ENCODE peak calls at places on chromosomes 6 and 20, in nine cellular contexts. One of them, this sample, is unnamed.

GRCh38 chr20:52083627-52084232 is 107.8 kb downstream of the ZFP64 start:
- DNase-seq in bronchial epithelial cell: peak; percentile 61
- DNase-seq in CD8-positive, alpha-beta T cell: peak; percentile 39
- DNase-seq in NCI-H2029 treated with DMSO at 0.1 percent for 48 hours: no peak
- DNase-seq in HTR-8/SVneo: peak; percentile 87
- DNase-seq in dorsolateral prefrontal cortex: peak; percentile 66
- DNase-seq in GM04504: peak; percentile 42
- DNase-seq in cardiac septum: no peak
- DNase-seq in cardiac muscle cell: peak; percentile 81
- DNase-seq in this sample: peak; percentile 59

GRCh38 chr20:56860413-56860812 is 231.3 kb downstream of the TFAP2C start:
- DNase-seq in bronchial epithelial cell: no peak
- DNase-seq in CD8-positive, alpha-beta T cell: no peak
- DNase-seq in NCI-H2029 treated with DMSO at 0.1 percent for 48 hours: no peak
- DNase-seq in HTR-8/SVneo: no peak
- DNase-seq in dorsolateral prefrontal cortex: no peak
- DNase-seq in GM04504: peak; percentile 23
- DNase-seq in cardiac septum: no peak
- DNase-seq in cardiac muscle cell: peak; percentile 38
- DNase-seq in this sample: no peak

GRCh38 chr20:5652626-5653573 is 97.3 kb upstream of the SHLD1 start:
- DNase-seq in bronchial epithelial cell: peak; percentile 96
- DNase-seq in CD8-positive, alpha-beta T cell: no peak
- DNase-seq in NCI-H2029 treated with DMSO at 0.1 percent for 48 hours: no peak
- DNase-seq in HTR-8/SVneo: peak; percentile 67
- DNase-seq in dorsolateral prefrontal cortex: no peak
- DNase-seq in GM04504: no peak
- DNase-seq in cardiac septum: peak; percentile 61
- DNase-seq in cardiac muscle cell: peak; percentile 64
- DNase-seq in this sample: no peak

GRCh38 chr6:1606533-1607235 is 3.0 kb upstream of the FOXC1 start:
- DNase-seq in bronchial epithelial cell: no peak
- DNase-seq in CD8-positive, alpha-beta T cell: no peak
- DNase-seq in NCI-H2029 treated with DMSO at 0.1 percent for 48 hours: no peak
- DNase-seq in HTR-8/SVneo: no peak
- DNase-seq in dorsolateral prefrontal cortex: no peak
- DNase-seq in GM04504: no peak
- DNase-seq in cardiac septum: no peak
- DNase-seq in cardiac muscle cell: no peak
- DNase-seq in this sample: no peak

GRCh38 chr6:141562181-141562800 is 570.4 kb upstream of the GJE1 start:
- DNase-seq in bronchial epithelial cell: no peak
- DNase-seq in CD8-positive, alpha-beta T cell: peak; percentile 18
- DNase-seq in NCI-H2029 treated with DMSO at 0.1 percent for 48 hours: peak; percentile 45
- DNase-seq in HTR-8/SVneo: no peak
- DNase-seq in dorsolateral prefrontal cortex: peak; percentile 4
- DNase-seq in GM04504: no peak
- DNase-seq in cardiac septum: no peak
- DNase-seq in cardiac muscle cell: peak; percentile 43
- DNase-seq in this sample: no peak

GRCh38 chr6:56753801-56754200 is 111.1 kb upstream of the DST start:
- DNase-seq in bronchial epithelial cell: no peak
- DNase-seq in CD8-positive, alpha-beta T cell: no peak
- DNase-seq in NCI-H2029 treated with DMSO at 0.1 percent for 48 hours: no peak
- DNase-seq in HTR-8/SVneo: no peak
- DNase-seq in dorsolateral prefrontal cortex: no peak
- DNase-seq in GM04504: no peak
- DNase-seq in cardiac septum: no peak
- DNase-seq in cardiac muscle cell: no peak
- DNase-seq in this sample: no peak

GRCh38 chr6:34085453-34086170 is 60.3 kb downstream of the GRM4 start:
- DNase-seq in bronchial epithelial cell: no peak
- DNase-seq in CD8-positive, alpha-beta T cell: no peak
- DNase-seq in NCI-H2029 treated with DMSO at 0.1 percent for 48 hours: no peak
- DNase-seq in HTR-8/SVneo: no peak
- DNase-seq in dorsolateral prefrontal cortex: no peak
- DNase-seq in GM04504: no peak
- DNase-seq in cardiac septum: no peak
- DNase-seq in cardiac muscle cell: no peak
- DNase-seq in this sample: no peak

GRCh38 chr6:36340671-36341454 is 4.2 kb upstream of the BNIP5 start:
- DNase-seq in bronchial epithelial cell: peak; percentile 38
- DNase-seq in CD8-positive, alpha-beta T cell: peak; percentile 66
- DNase-seq in NCI-H2029 treated with DMSO at 0.1 percent for 48 hours: peak; percentile 18
- DNase-seq in HTR-8/SVneo: peak; percentile 81
- DNase-seq in dorsolateral prefrontal cortex: peak; percentile 72
- DNase-seq in GM04504: no peak
- DNase-seq in cardiac septum: peak; percentile 91
- DNase-seq in cardiac muscle cell: peak; percentile 95
- DNase-seq in this sample: peak; percentile 42

GRCh38 chr20:35718972-35719635 is 19.9 kb downstream of the ROMO1 start:
- DNase-seq in bronchial epithelial cell: no peak
- DNase-seq in CD8-positive, alpha-beta T cell: no peak
- DNase-seq in NCI-H2029 treated with DMSO at 0.1 percent for 48 hours: no peak
- DNase-seq in HTR-8/SVneo: no peak
- DNase-seq in dorsolateral prefrontal cortex: no peak
- DNase-seq in GM04504: no peak
- DNase-seq in cardiac septum: no peak
- DNase-seq in cardiac muscle cell: no peak
- DNase-seq in this sample: no peak

GRCh38 chr6:144248470-144249301 is 36.4 kb upstream of the UTRN start:
- DNase-seq in bronchial epithelial cell: no peak
- DNase-seq in CD8-positive, alpha-beta T cell: no peak
- DNase-seq in NCI-H2029 treated with DMSO at 0.1 percent for 48 hours: no peak
- DNase-seq in HTR-8/SVneo: no peak
- DNase-seq in dorsolateral prefrontal cortex: no peak
- DNase-seq in GM04504: peak; percentile 50
- DNase-seq in cardiac septum: no peak
- DNase-seq in cardiac muscle cell: peak; percentile 79
- DNase-seq in this sample: no peak

GRCh38 chr6:14366880-14367279 is 249.3 kb downstream of the CD83 start:
- DNase-seq in bronchial epithelial cell: no peak
- DNase-seq in CD8-positive, alpha-beta T cell: no peak
- DNase-seq in NCI-H2029 treated with DMSO at 0.1 percent for 48 hours: no peak
- DNase-seq in HTR-8/SVneo: no peak
- DNase-seq in dorsolateral prefrontal cortex: no peak
- DNase-seq in GM04504: no peak
- DNase-seq in cardiac septum: no peak
- DNase-seq in cardiac muscle cell: peak; percentile 4
- DNase-seq in this sample: no peak

GRCh38 chr6:37134622-37135191 is 35.2 kb upstream of the PIM1 start:
- DNase-seq in bronchial epithelial cell: peak; percentile 99
- DNase-seq in CD8-positive, alpha-beta T cell: peak; percentile 30
- DNase-seq in NCI-H2029 treated with DMSO at 0.1 percent for 48 hours: no peak
- DNase-seq in HTR-8/SVneo: peak; percentile 90
- DNase-seq in dorsolateral prefrontal cortex: no peak
- DNase-seq in GM04504: peak; percentile 95
- DNase-seq in cardiac septum: no peak
- DNase-seq in cardiac muscle cell: peak; percentile 93
- DNase-seq in this sample: no peak

GRCh38 chr20:62741701-62742491 is 33.3 kb downstream of the NTSR1 start:
- DNase-seq in bronchial epithelial cell: no peak
- DNase-seq in CD8-positive, alpha-beta T cell: peak; percentile 10
- DNase-seq in NCI-H2029 treated with DMSO at 0.1 percent for 48 hours: no peak
- DNase-seq in HTR-8/SVneo: no peak
- DNase-seq in dorsolateral prefrontal cortex: no peak
- DNase-seq in GM04504: no peak
- DNase-seq in cardiac septum: peak; percentile 24
- DNase-seq in cardiac muscle cell: no peak
- DNase-seq in this sample: no peak

GRCh38 chr6:36656441-36656840 is 22.1 kb upstream of the CDKN1A start:
- DNase-seq in bronchial epithelial cell: peak; percentile 39
- DNase-seq in CD8-positive, alpha-beta T cell: no peak
- DNase-seq in NCI-H2029 treated with DMSO at 0.1 percent for 48 hours: no peak
- DNase-seq in HTR-8/SVneo: no peak
- DNase-seq in dorsolateral prefrontal cortex: no peak
- DNase-seq in GM04504: no peak
- DNase-seq in cardiac septum: no peak
- DNase-seq in cardiac muscle cell: no peak
- DNase-seq in this sample: no peak

GRCh38 chr6:47651505-47651944 is 46.9 kb upstream of the ADGRF4 start:
- DNase-seq in bronchial epithelial cell: peak; percentile 81
- DNase-seq in CD8-positive, alpha-beta T cell: no peak
- DNase-seq in NCI-H2029 treated with DMSO at 0.1 percent for 48 hours: no peak
- DNase-seq in HTR-8/SVneo: no peak
- DNase-seq in dorsolateral prefrontal cortex: no peak
- DNase-seq in GM04504: no peak
- DNase-seq in cardiac septum: no peak
- DNase-seq in cardiac muscle cell: peak; percentile 63
- DNase-seq in this sample: no peak

GRCh38 chr20:13458860-13459451 is 179.8 kb downstream of the TASP1 start:
- DNase-seq in bronchial epithelial cell: peak; percentile 42
- DNase-seq in CD8-positive, alpha-beta T cell: no peak
- DNase-seq in NCI-H2029 treated with DMSO at 0.1 percent for 48 hours: peak; percentile 10
- DNase-seq in HTR-8/SVneo: peak; percentile 33
- DNase-seq in dorsolateral prefrontal cortex: no peak
- DNase-seq in GM04504: no peak
- DNase-seq in cardiac septum: no peak
- DNase-seq in cardiac muscle cell: peak; percentile 66
- DNase-seq in this sample: no peak

GRCh38 chr6:133159269-133159795 is 81.8 kb upstream of the EYA4 start:
- DNase-seq in bronchial epithelial cell: peak; percentile 21
- DNase-seq in CD8-positive, alpha-beta T cell: no peak
- DNase-seq in NCI-H2029 treated with DMSO at 0.1 percent for 48 hours: no peak
- DNase-seq in HTR-8/SVneo: no peak
- DNase-seq in dorsolateral prefrontal cortex: no peak
- DNase-seq in GM04504: no peak
- DNase-seq in cardiac septum: no peak
- DNase-seq in cardiac muscle cell: no peak
- DNase-seq in this sample: no peak

GRCh38 chr6:34773906-34774305 is 16.6 kb downstream of the SNRPC start:
- DNase-seq in bronchial epithelial cell: no peak
- DNase-seq in CD8-positive, alpha-beta T cell: no peak
- DNase-seq in NCI-H2029 treated with DMSO at 0.1 percent for 48 hours: no peak
- DNase-seq in HTR-8/SVneo: no peak
- DNase-seq in dorsolateral prefrontal cortex: no peak
- DNase-seq in GM04504: no peak
- DNase-seq in cardiac septum: no peak
- DNase-seq in cardiac muscle cell: no peak
- DNase-seq in this sample: no peak

GRCh38 chr6:148502083-148502772 is 159.6 kb downstream of the SASH1 start:
- DNase-seq in bronchial epithelial cell: no peak
- DNase-seq in CD8-positive, alpha-beta T cell: no peak
- DNase-seq in NCI-H2029 treated with DMSO at 0.1 percent for 48 hours: no peak
- DNase-seq in HTR-8/SVneo: no peak
- DNase-seq in dorsolateral prefrontal cortex: no peak
- DNase-seq in GM04504: no peak
- DNase-seq in cardiac septum: no peak
- DNase-seq in cardiac muscle cell: peak; percentile 71
- DNase-seq in this sample: no peak

GRCh38 chr6:122995930-122996796 is at the start of gene CLVS2:
- DNase-seq in bronchial epithelial cell: peak; percentile 1
- DNase-seq in CD8-positive, alpha-beta T cell: no peak
- DNase-seq in NCI-H2029 treated with DMSO at 0.1 percent for 48 hours: peak; percentile 47
- DNase-seq in HTR-8/SVneo: no peak
- DNase-seq in dorsolateral prefrontal cortex: peak; percentile 59
- DNase-seq in GM04504: peak; percentile 1
- DNase-seq in cardiac septum: no peak
- DNase-seq in cardiac muscle cell: peak; percentile 37
- DNase-seq in this sample: no peak

GRCh38 chr6:37502703-37503485 is 3.2 kb upstream of the CCDC167 start:
- DNase-seq in bronchial epithelial cell: no peak
- DNase-seq in CD8-positive, alpha-beta T cell: peak; percentile 85
- DNase-seq in NCI-H2029 treated with DMSO at 0.1 percent for 48 hours: peak; percentile 48
- DNase-seq in HTR-8/SVneo: no peak
- DNase-seq in dorsolateral prefrontal cortex: no peak
- DNase-seq in GM04504: no peak
- DNase-seq in cardiac septum: no peak
- DNase-seq in cardiac muscle cell: no peak
- DNase-seq in this sample: no peak

GRCh38 chr6:138692058-138692977 is 81.3 kb upstream of the CCDC28A start:
- DNase-seq in bronchial epithelial cell: no peak
- DNase-seq in CD8-positive, alpha-beta T cell: peak; percentile 26
- DNase-seq in NCI-H2029 treated with DMSO at 0.1 percent for 48 hours: no peak
- DNase-seq in HTR-8/SVneo: peak; percentile 76
- DNase-seq in dorsolateral prefrontal cortex: peak; percentile 45
- DNase-seq in GM04504: peak; percentile 30
- DNase-seq in cardiac septum: peak; percentile 87
- DNase-seq in cardiac muscle cell: peak; percentile 73
- DNase-seq in this sample: peak; percentile 25

GRCh38 chr20:53322651-53323050 is 271.0 kb downstream of the ZNF217 start:
- DNase-seq in bronchial epithelial cell: no peak
- DNase-seq in CD8-positive, alpha-beta T cell: peak; percentile 23
- DNase-seq in NCI-H2029 treated with DMSO at 0.1 percent for 48 hours: no peak
- DNase-seq in HTR-8/SVneo: no peak
- DNase-seq in dorsolateral prefrontal cortex: no peak
- DNase-seq in GM04504: no peak
- DNase-seq in cardiac septum: no peak
- DNase-seq in cardiac muscle cell: peak; percentile 2
- DNase-seq in this sample: no peak

GRCh38 chr6:106783631-106784566 is 154.5 kb downstream of the QRSL1 start:
- DNase-seq in bronchial epithelial cell: peak; percentile 93
- DNase-seq in CD8-positive, alpha-beta T cell: no peak
- DNase-seq in NCI-H2029 treated with DMSO at 0.1 percent for 48 hours: no peak
- DNase-seq in HTR-8/SVneo: peak; percentile 54
- DNase-seq in dorsolateral prefrontal cortex: no peak
- DNase-seq in GM04504: no peak
- DNase-seq in cardiac septum: no peak
- DNase-seq in cardiac muscle cell: no peak
- DNase-seq in this sample: no peak

GRCh38 chr6:45967363-45967762 is 48.3 kb downstream of the CLIC5 start:
- DNase-seq in bronchial epithelial cell: no peak
- DNase-seq in CD8-positive, alpha-beta T cell: no peak
- DNase-seq in NCI-H2029 treated with DMSO at 0.1 percent for 48 hours: no peak
- DNase-seq in HTR-8/SVneo: no peak
- DNase-seq in dorsolateral prefrontal cortex: no peak
- DNase-seq in GM04504: no peak
- DNase-seq in cardiac septum: no peak
- DNase-seq in cardiac muscle cell: no peak
- DNase-seq in this sample: no peak

GRCh38 chr6:63458480-63459115 is 113.7 kb upstream of the LOC128125822 start:
- DNase-seq in bronchial epithelial cell: peak; percentile 13
- DNase-seq in CD8-positive, alpha-beta T cell: no peak
- DNase-seq in NCI-H2029 treated with DMSO at 0.1 percent for 48 hours: no peak
- DNase-seq in HTR-8/SVneo: no peak
- DNase-seq in dorsolateral prefrontal cortex: no peak
- DNase-seq in GM04504: no peak
- DNase-seq in cardiac septum: no peak
- DNase-seq in cardiac muscle cell: no peak
- DNase-seq in this sample: no peak

This sample was measured in nucleus accumbens.